ENCODE peak calls at places on chromosomes 13 and 19, in five cellular contexts. One of them, this sample, is unnamed.

GRCh38 chr13:91904597-91904996 is 506.2 kb downstream of the GPC5 start:
- DNase-seq in naive thymus-derived CD4-positive, alpha-beta T cell: no peak
- DNase-seq in stimulated activated CD4-positive, alpha-beta T cell treated with anti-CD3 and anti-CD28 coated beads, Interleukin-2, amount 100 ng/mL, for 48 hours: no peak
- DNase-seq in upper lobe of left lung: no peak
- DNase-seq in cerebellar nuclear complex: no peak
- DNase-seq in this sample: no peak

GRCh38 chr19:46056536-46056935 is 15.7 kb upstream of the IGFL4 start:
- DNase-seq in cerebellar nuclear complex: no peak
- DNase-seq in naive thymus-derived CD4-positive, alpha-beta T cell: no peak
- DNase-seq in upper lobe of left lung: no peak
- DNase-seq in stimulated activated CD4-positive, alpha-beta T cell treated with anti-CD3 and anti-CD28 coated beads, Interleukin-2, amount 100 ng/mL, for 48 hours: no peak
- DNase-seq in this sample: no peak

GRCh38 chr13:96034662-96035061 is 18.5 kb downstream of the UGGT2 start:
- DNase-seq in stimulated activated CD4-positive, alpha-beta T cell treated with anti-CD3 and anti-CD28 coated beads, Interleukin-2, amount 100 ng/mL, for 48 hours: no peak
- DNase-seq in upper lobe of left lung: no peak
- DNase-seq in naive thymus-derived CD4-positive, alpha-beta T cell: no peak
- DNase-seq in cerebellar nuclear complex: no peak
- DNase-seq in this sample: no peak

GRCh38 chr13:47831265-47831664 is 169.8 kb downstream of the SUCLA2 start:
- DNase-seq in stimulated activated CD4-positive, alpha-beta T cell treated with anti-CD3 and anti-CD28 coated beads, Interleukin-2, amount 100 ng/mL, for 48 hours: no peak
- DNase-seq in cerebellar nuclear complex: no peak
- DNase-seq in upper lobe of left lung: no peak
- DNase-seq in naive thymus-derived CD4-positive, alpha-beta T cell: no peak
- DNase-seq in this sample: no peak

GRCh38 chr13:58397596-58398387 is 766.2 kb downstream of the PCDH17 start:
- DNase-seq in cerebellar nuclear complex: no peak
- DNase-seq in stimulated activated CD4-positive, alpha-beta T cell treated with anti-CD3 and anti-CD28 coated beads, Interleukin-2, amount 100 ng/mL, for 48 hours: no peak
- DNase-seq in upper lobe of left lung: no peak
- DNase-seq in naive thymus-derived CD4-positive, alpha-beta T cell: no peak
- DNase-seq in this sample: no peak

GRCh38 chr19:11400695-11401291 is 16.7 kb upstream of the EPOR start:
- DNase-seq in cerebellar nuclear complex: no peak
- DNase-seq in naive thymus-derived CD4-positive, alpha-beta T cell: no peak
- DNase-seq in upper lobe of left lung: no peak
- DNase-seq in stimulated activated CD4-positive, alpha-beta T cell treated with anti-CD3 and anti-CD28 coated beads, Interleukin-2, amount 100 ng/mL, for 48 hours: no peak
- DNase-seq in this sample: no peak

GRCh38 chr13:106619688-106620555 is 52.0 kb upstream of the ARGLU1 start:
- DNase-seq in cerebellar nuclear complex: no peak
- DNase-seq in naive thymus-derived CD4-positive, alpha-beta T cell: peak
- DNase-seq in upper lobe of left lung: peak
- DNase-seq in stimulated activated CD4-positive, alpha-beta T cell treated with anti-CD3 and anti-CD28 coated beads, Interleukin-2, amount 100 ng/mL, for 48 hours: peak
- DNase-seq in this sample: peak

GRCh38 chr13:111319998-111320911 is at the start of gene TEX29:
- DNase-seq in naive thymus-derived CD4-positive, alpha-beta T cell: no peak
- DNase-seq in cerebellar nuclear complex: no peak
- DNase-seq in upper lobe of left lung: no peak
- DNase-seq in stimulated activated CD4-positive, alpha-beta T cell treated with anti-CD3 and anti-CD28 coated beads, Interleukin-2, amount 100 ng/mL, for 48 hours: no peak
- DNase-seq in this sample: no peak

GRCh38 chr13:66405908-66406802 is 824.0 kb downstream of the PCDH9 start:
- DNase-seq in upper lobe of left lung: no peak
- DNase-seq in stimulated activated CD4-positive, alpha-beta T cell treated with anti-CD3 and anti-CD28 coated beads, Interleukin-2, amount 100 ng/mL, for 48 hours: no peak
- DNase-seq in cerebellar nuclear complex: no peak
- DNase-seq in naive thymus-derived CD4-positive, alpha-beta T cell: no peak
- DNase-seq in this sample: no peak

GRCh38 chr13:50400035-50400726 is 384.9 kb downstream of the KCNRG start:
- DNase-seq in naive thymus-derived CD4-positive, alpha-beta T cell: no peak
- DNase-seq in cerebellar nuclear complex: peak
- DNase-seq in upper lobe of left lung: no peak
- DNase-seq in stimulated activated CD4-positive, alpha-beta T cell treated with anti-CD3 and anti-CD28 coated beads, Interleukin-2, amount 100 ng/mL, for 48 hours: no peak
- DNase-seq in this sample: no peak

GRCh38 chr19:33535176-33535575 is 13.6 kb upstream of the PEPD start:
- DNase-seq in cerebellar nuclear complex: no peak
- DNase-seq in naive thymus-derived CD4-positive, alpha-beta T cell: no peak
- DNase-seq in stimulated activated CD4-positive, alpha-beta T cell treated with anti-CD3 and anti-CD28 coated beads, Interleukin-2, amount 100 ng/mL, for 48 hours: no peak
- DNase-seq in upper lobe of left lung: no peak
- DNase-seq in this sample: no peak

GRCh38 chr19:48659768-48660167 is 13.0 kb downstream of the NTN5 start:
- DNase-seq in upper lobe of left lung: peak
- DNase-seq in cerebellar nuclear complex: no peak
- DNase-seq in stimulated activated CD4-positive, alpha-beta T cell treated with anti-CD3 and anti-CD28 coated beads, Interleukin-2, amount 100 ng/mL, for 48 hours: no peak
- DNase-seq in naive thymus-derived CD4-positive, alpha-beta T cell: no peak
- DNase-seq in this sample: no peak

GRCh38 chr13:35388979-35389378 is 87.5 kb downstream of the MAB21L1 start:
- DNase-seq in naive thymus-derived CD4-positive, alpha-beta T cell: no peak
- DNase-seq in stimulated activated CD4-positive, alpha-beta T cell treated with anti-CD3 and anti-CD28 coated beads, Interleukin-2, amount 100 ng/mL, for 48 hours: no peak
- DNase-seq in upper lobe of left lung: no peak
- DNase-seq in cerebellar nuclear complex: no peak
- DNase-seq in this sample: no peak

GRCh38 chr13:100230813-100231575 is 142.1 kb downstream of the PCCA start:
- DNase-seq in stimulated activated CD4-positive, alpha-beta T cell treated with anti-CD3 and anti-CD28 coated beads, Interleukin-2, amount 100 ng/mL, for 48 hours: no peak
- DNase-seq in cerebellar nuclear complex: no peak
- DNase-seq in upper lobe of left lung: no peak
- DNase-seq in naive thymus-derived CD4-positive, alpha-beta T cell: no peak
- DNase-seq in this sample: no peak

GRCh38 chr13:27283906-27284523 is 13.4 kb downstream of the RASL11A start:
- DNase-seq in naive thymus-derived CD4-positive, alpha-beta T cell: no peak
- DNase-seq in upper lobe of left lung: peak
- DNase-seq in stimulated activated CD4-positive, alpha-beta T cell treated with anti-CD3 and anti-CD28 coated beads, Interleukin-2, amount 100 ng/mL, for 48 hours: no peak
- DNase-seq in cerebellar nuclear complex: no peak
- DNase-seq in this sample: no peak

This sample was measured in KG1.